ENCODE peak calls at places on chromosomes 5 and 9, in six cellular contexts. I is activated naive CD4-positive, alpha-beta T cell treated with anti-CD3 and anti-CD28 coated beads for 36 hours; Q is endothelial cell; O is amniotic stem cell; K is neuronal stem cell; W is coronary artery. G is an unnamed sample.

GRCh38 chr5:160188151-160188967 is 40.9 kb upstream of the FABP6 start:
- DNase-seq in I (no peak), Q (peak; percentile 29), O (peak; percentile 55), K (no peak), W (peak; percentile 76), G (no peak)

GRCh38 chr9:70589571-70590263 is 175.3 kb upstream of the KLF9 start:
- DNase-seq in I (no peak), Q (no peak), O (peak; percentile 53), K (no peak), W (peak; percentile 90), G (no peak)

GRCh38 chr5:149404746-149405549 is 25.9 kb upstream of the IL17B start:
- DNase-seq in I (no peak), Q (no peak), O (peak; percentile 70), K (no peak), W (peak; percentile 69), G (no peak)

GRCh38 chr5:132102944-132103343 is 29.4 kb downstream of the CSF2 start:
- DNase-seq in I (no peak), Q (no peak), O (no peak), K (no peak), W (no peak), G (no peak)

GRCh38 chr9:82757921-82758320 is 305.0 kb downstream of the RASEF start:
- DNase-seq in I (no peak), Q (no peak), O (no peak), K (no peak), W (no peak), G (no peak)

GRCh38 chr9:91805031-91805430 is 145.0 kb downstream of the ROR2 start:
- DNase-seq in I (no peak), Q (no peak), O (no peak), K (no peak), W (no peak), G (no peak)

GRCh38 chr5:30918171-30918570 is 275.3 kb upstream of the CDH6 start:
- DNase-seq in I (no peak), Q (no peak), O (no peak), K (no peak), W (no peak), G (no peak)

GRCh38 chr9:30065888-30066287 is 2318.6 kb upstream of the ACO1 start:
- DNase-seq in I (no peak), Q (no peak), O (no peak), K (no peak), W (no peak), G (no peak)

GRCh38 chr9:133258061-133259015 is 16.7 kb downstream of the ABO start:
- DNase-seq in I (no peak), Q (no peak), O (no peak), K (no peak), W (peak; percentile 52), G (no peak)

GRCh38 chr9:95085036-95085770 is 232.3 kb downstream of the FANCC start:
- DNase-seq in I (no peak), Q (no peak), O (no peak), K (no peak), W (no peak), G (no peak)

GRCh38 chr9:120742951-120743416 is 28.7 kb upstream of the MEGF9 start:
- DNase-seq in I (no peak), Q (no peak), O (no peak), K (no peak), W (no peak), G (no peak)

GRCh38 chr9:3330792-3331420 is 194.9 kb downstream of the RFX3 start:
- DNase-seq in I (no peak), Q (no peak), O (no peak), K (no peak), W (no peak), G (no peak)

GRCh38 chr5:54243483-54244080 is 66.8 kb downstream of the ARL15 start:
- DNase-seq in I (peak; percentile 52), Q (peak; percentile 47), O (no peak), K (peak; percentile 27), W (no peak), G (no peak)

GRCh38 chr5:154487541-154487940 is 9.5 kb upstream of the HAND1 start:
- DNase-seq in I (peak; percentile 71), Q (no peak), O (no peak), K (no peak), W (no peak), G (no peak)

GRCh38 chr9:90189306-90189705 is 453.3 kb downstream of the DIRAS2 start:
- DNase-seq in I (no peak), Q (no peak), O (no peak), K (no peak), W (no peak), G (no peak)

GRCh38 chr5:22431406-22431805 is 421.7 kb downstream of the CDH12 start:
- DNase-seq in I (no peak), Q (no peak), O (no peak), K (no peak), W (no peak), G (no peak)

GRCh38 chr9:127123239-127123935 is 952 bp upstream of the ANGPTL2 start:
- DNase-seq in I (no peak), Q (no peak), O (no peak), K (no peak), W (no peak), G (peak; percentile 50)

GRCh38 chr5:126676195-126676624 is 75.5 kb downstream of the PHAX start:
- DNase-seq in I (peak; percentile 85), Q (peak; percentile 57), O (peak; percentile 33), K (peak; percentile 46), W (no peak), G (peak; percentile 7)

GRCh38 chr9:99015448-99015847 is 71.7 kb downstream of the COL15A1 start:
- DNase-seq in I (no peak), Q (no peak), O (no peak), K (no peak), W (no peak), G (no peak)

GRCh38 chr5:76604838-76605237 is 18.4 kb downstream of the F2RL2 start:
- DNase-seq in I (no peak), Q (no peak), O (no peak), K (no peak), W (no peak), G (peak; percentile 57)

GRCh38 chr9:135126480-135127187 is 39.2 kb downstream of the OLFM1 start:
- DNase-seq in I (no peak), Q (no peak), O (no peak), K (no peak), W (no peak), G (no peak)

GRCh38 chr9:26326473-26327044 is 566.0 kb downstream of the CAAP1 start:
- DNase-seq in I (peak; percentile 12), Q (peak; percentile 50), O (peak; percentile 38), K (peak; percentile 55), W (no peak), G (peak; percentile 43)

GRCh38 chr5:154824070-154824469 is 26.3 kb downstream of the FAXDC2 start:
- DNase-seq in I (no peak), Q (no peak), O (no peak), K (no peak), W (no peak), G (no peak)

GRCh38 chr9:105401651-105402050 is 46.2 kb upstream of the FSD1L start:
- DNase-seq in I (no peak), Q (no peak), O (no peak), K (no peak), W (no peak), G (no peak)

GRCh38 chr5:159469496-159470370 is 139.4 kb upstream of the IL12B start:
- DNase-seq in I (peak; percentile 15), Q (no peak), O (no peak), K (no peak), W (no peak), G (no peak)

GRCh38 chr9:136880651-136881050 is 5.7 kb upstream of the TRAF2 start:
- DNase-seq in I (no peak), Q (no peak), O (no peak), K (no peak), W (no peak), G (no peak)

GRCh38 chr5:121628783-121629182 is 222.9 kb upstream of the FTMT start:
- DNase-seq in I (no peak), Q (no peak), O (no peak), K (no peak), W (no peak), G (no peak)

GRCh38 chr5:149775785-149776184 is 45.7 kb downstream of the PPARGC1B start:
- DNase-seq in I (peak; percentile 43), Q (no peak), O (no peak), K (no peak), W (no peak), G (no peak)

GRCh38 chr5:134642931-134643530 is 5.6 kb upstream of the SEC24A start:
- DNase-seq in I (no peak), Q (no peak), O (no peak), K (no peak), W (no peak), G (no peak)

GRCh38 chr5:54738118-54738972 is 220.8 kb downstream of the SNX18 start:
- DNase-seq in I (no peak), Q (no peak), O (no peak), K (no peak), W (no peak), G (no peak)

GRCh38 chr9:5838884-5839571 is 6.1 kb upstream of the ERMP1 start:
- DNase-seq in I (no peak), Q (no peak), O (peak; percentile 25), K (no peak), W (no peak), G (no peak)

GRCh38 chr9:34892886-34893285 is 65.2 kb upstream of the PHF24 start:
- DNase-seq in I (no peak), Q (no peak), O (no peak), K (no peak), W (no peak), G (no peak)

GRCh38 chr9:123562844-123563346 is 206.9 kb downstream of the CRB2 start:
- DNase-seq in I (peak; percentile 12), Q (no peak), O (no peak), K (no peak), W (no peak), G (no peak)

GRCh38 chr5:109558952-109559351 is 130.8 kb upstream of the MAN2A1 start:
- DNase-seq in I (no peak), Q (no peak), O (no peak), K (no peak), W (no peak), G (no peak)

GRCh38 chr9:93094294-93095204 is 1.5 kb upstream of the CARD19 start:
- DNase-seq in I (peak; percentile 43), Q (peak; percentile 47), O (no peak), K (no peak), W (no peak), G (no peak)

GRCh38 chr5:1555011-1555807 is 31.4 kb upstream of the LPCAT1 start:
- DNase-seq in I (no peak), Q (no peak), O (peak; percentile 32), K (no peak), W (peak; percentile 55), G (peak; percentile 75)

GRCh38 chr9:89647366-89648128 is 42.7 kb downstream of the GADD45G start:
- DNase-seq in I (no peak), Q (no peak), O (no peak), K (no peak), W (no peak), G (no peak)

GRCh38 chr5:115751176-115751575 is 65.3 kb downstream of the CDO1 start:
- DNase-seq in I (no peak), Q (no peak), O (no peak), K (no peak), W (no peak), G (no peak)

GRCh38 chr9:131271506-131271931 is 4.8 kb downstream of the FAM78A start:
- DNase-seq in I (peak; percentile 52), Q (no peak), O (no peak), K (no peak), W (no peak), G (no peak)

GRCh38 chr5:163578652-163579051 is 73.2 kb downstream of the MAT2B start:
- DNase-seq in I (no peak), Q (no peak), O (no peak), K (no peak), W (no peak), G (no peak)